ENCODE peak calls at places on chromosomes 6 and 20, in five cellular contexts. C is activated naive CD4-positive, alpha-beta T cell treated with anti-CD3 and anti-CD28 coated beads for 36 hours; E is GM10248; J is astrocyte of the spinal cord; F is hepatocyte. W is an unnamed sample.

GRCh38 chr20:9068232-9068781 is 580 bp upstream of the PLCB4 start:
- DNase-seq in C (no peak), E (no peak), J (no peak), F (peak), W (peak)

GRCh38 chr6:12947191-12947795 is 230.7 kb downstream of the PHACTR1 start:
- DNase-seq in C (no peak), E (no peak), J (no peak), F (no peak), W (no peak)

GRCh38 chr20:44034965-44035635 is 120.4 kb downstream of the TOX2 start:
- DNase-seq in C (no peak), E (no peak), J (no peak), F (no peak), W (peak)

GRCh38 chr6:80622641-80623040 is 516.2 kb downstream of the BCKDHB start:
- DNase-seq in C (no peak), E (no peak), J (no peak), F (no peak), W (peak)

GRCh38 chr20:49431345-49431744 is 51.1 kb downstream of the KCNB1 start:
- DNase-seq in C (no peak), E (no peak), J (no peak), F (no peak), W (no peak)

GRCh38 chr6:161003336-161003735 is 11.8 kb downstream of the MAP3K4 start:
- DNase-seq in C (no peak), E (no peak), J (no peak), F (no peak), W (no peak)

GRCh38 chr20:50521709-50522674 is 11.8 kb downstream of the PTPN1 start:
- DNase-seq in C (no peak), E (no peak), J (no peak), F (no peak), W (no peak)

GRCh38 chr20:46324960-46325703 is 16.8 kb upstream of the CDH22 start:
- DNase-seq in C (peak), E (no peak), J (peak), F (peak), W (no peak)

GRCh38 chr6:103675807-103676406 is 1183.8 kb downstream of the HACE1 start:
- DNase-seq in C (no peak), E (no peak), J (peak), F (peak), W (no peak)

GRCh38 chr20:37345339-37346231 is at the start of gene SRC:
- DNase-seq in C (peak), E (peak), J (peak), F (peak), W (peak)

GRCh38 chr6:18536693-18537092 is 149.5 kb downstream of the RNF144B start:
- DNase-seq in C (no peak), E (no peak), J (no peak), F (no peak), W (no peak)

GRCh38 chr6:144305985-144306384 is 20.9 kb downstream of the UTRN start:
- DNase-seq in C (peak), E (peak), J (peak), F (no peak), W (no peak)

GRCh38 chr6:13653296-13653695 is 38.2 kb downstream of the NOL7 start:
- DNase-seq in C (no peak), E (no peak), J (peak), F (no peak), W (no peak)

GRCh38 chr20:49583669-49584417 is 15.9 kb upstream of the PTGIS start:
- DNase-seq in C (no peak), E (no peak), J (peak), F (peak), W (peak)

GRCh38 chr20:46423882-46424482 is 17.6 kb upstream of the ELMO2 start:
- DNase-seq in C (no peak), E (no peak), J (no peak), F (no peak), W (no peak)

GRCh38 chr6:142926494-142927273 is 18.3 kb downstream of the HIVEP2 start:
- DNase-seq in C (peak), E (peak), J (peak), F (peak), W (peak)

GRCh38 chr6:17015551-17016381 is 86.1 kb upstream of the STMND1 start:
- DNase-seq in C (peak), E (no peak), J (no peak), F (peak), W (peak)

GRCh38 chr20:60034231-60035110 is 76.2 kb downstream of the CDH26 start:
- DNase-seq in C (no peak), E (no peak), J (no peak), F (no peak), W (peak)

GRCh38 chr20:50394569-50394968 is 115.6 kb upstream of the PTPN1 start:
- DNase-seq in C (no peak), E (no peak), J (no peak), F (no peak), W (no peak)

GRCh38 chr20:63951398-63952209 is 4.6 kb downstream of the UCKL1 start:
- DNase-seq in C (no peak), E (no peak), J (no peak), F (no peak), W (peak)

GRCh38 chr20:24953621-24954133 is 4.6 kb downstream of the CST7 start:
- DNase-seq in C (no peak), E (no peak), J (no peak), F (no peak), W (no peak)

GRCh38 chr20:51650685-51651134 is 108.2 kb upstream of the NFATC2 start:
- DNase-seq in C (no peak), E (no peak), J (peak), F (no peak), W (no peak)

GRCh38 chr6:166766769-166767168 is 139.7 kb upstream of the RPS6KA2 start:
- DNase-seq in C (no peak), E (no peak), J (no peak), F (no peak), W (no peak)

GRCh38 chr20:51651921-51652549 is 109.5 kb upstream of the NFATC2 start:
- DNase-seq in C (no peak), E (no peak), J (no peak), F (no peak), W (no peak)

GRCh38 chr20:50304883-50305635 is 114.4 kb downstream of the CEBPB start:
- DNase-seq in C (no peak), E (no peak), J (peak), F (peak), W (peak)

GRCh38 chr6:12134581-12134980 is 122.5 kb downstream of the HIVEP1 start:
- DNase-seq in C (no peak), E (no peak), J (no peak), F (no peak), W (no peak)

GRCh38 chr20:6848041-6848440 is 80.6 kb downstream of the BMP2 start:
- DNase-seq in C (no peak), E (no peak), J (no peak), F (no peak), W (no peak)